ENCODE peak calls at places on chromosomes 6 and 20, in eight cellular contexts. T, J, W, A, F, B, E and R are unnamed samples.
A peak's percentile ranks its signal among the peaks of the same experiment; 100 is the strongest.

GRCh38 chr20:41854765-41855164 is 236.6 kb upstream of the CHD6 start:
- DNase-seq in A (no peak), E (no peak), B (no peak), J (no peak), F (no peak), W (no peak), T (no peak), R (no peak)

GRCh38 chr6:10800810-10801209 is 37.5 kb downstream of the MAK start:
- DNase-seq in E (peak; percentile 5), B (no peak), T (no peak), F (peak; percentile 60), A (no peak), J (peak; percentile 6), W (no peak), R (no peak)

GRCh38 chr6:135880066-135880972 is 28.8 kb downstream of the PDE7B start:
- DNase-seq in F (peak; percentile 76), E (peak; percentile 59), J (peak; percentile 59), T (no peak), W (peak; percentile 49), B (no peak), A (no peak), R (peak; percentile 77)

GRCh38 chr6:116370328-116370716 is 425 bp upstream of the DSE start:
- DNase-seq in E (no peak), A (no peak), W (no peak), J (no peak), B (no peak), F (no peak), T (no peak), R (no peak)

GRCh38 chr6:127186889-127187288 is 68.4 kb downstream of the RSPO3 start:
- DNase-seq in J (peak; percentile 22), F (no peak), E (no peak), A (peak; percentile 92), T (peak; percentile 71), B (peak; percentile 28), W (peak; percentile 33), R (peak; percentile 58)

GRCh38 chr6:71190809-71191208 is 97.8 kb upstream of the OGFRL1 start:
- DNase-seq in J (peak; percentile 66), B (no peak), T (no peak), E (no peak), W (no peak), A (no peak), F (peak; percentile 52), R (peak; percentile 12)

GRCh38 chr20:23114018-23114417 is 27.9 kb upstream of the CD93 start:
- DNase-seq in F (no peak), J (peak; percentile 47), T (no peak), W (no peak), A (no peak), E (no peak), B (no peak), R (no peak)

GRCh38 chr6:117840541-117840983 is 66.5 kb upstream of the SLC35F1 start:
- DNase-seq in T (no peak), W (peak; percentile 31), A (peak; percentile 61), J (peak; percentile 39), E (no peak), F (peak; percentile 36), B (peak; percentile 52), R (peak; percentile 54)

GRCh38 chr6:22313796-22314195 is 17.0 kb upstream of the PRL start:
- DNase-seq in E (no peak), A (no peak), J (no peak), T (no peak), W (no peak), F (no peak), B (no peak), R (peak; percentile 37)

GRCh38 chr6:166774770-166775169 is 147.7 kb upstream of the RPS6KA2 start:
- DNase-seq in J (no peak), A (no peak), T (no peak), B (no peak), W (no peak), E (no peak), F (no peak), R (no peak)

GRCh38 chr6:166777096-166777630 is 150.1 kb upstream of the RPS6KA2 start:
- DNase-seq in B (no peak), W (no peak), J (no peak), F (no peak), E (no peak), A (no peak), T (no peak), R (no peak)

GRCh38 chr6:166775180-166775922 is 148.3 kb upstream of the RPS6KA2 start:
- DNase-seq in B (peak; percentile 50), J (peak; percentile 82), A (peak; percentile 80), F (peak; percentile 75), W (peak; percentile 83), T (peak; percentile 65), E (peak; percentile 28), R (peak; percentile 86)

GRCh38 chr6:166776571-166776970 is 149.5 kb upstream of the RPS6KA2 start:
- DNase-seq in E (no peak), F (no peak), T (no peak), A (no peak), B (no peak), W (no peak), J (no peak), R (no peak)

GRCh38 chr6:166775923-166776220 is 148.8 kb upstream of the RPS6KA2 start:
- DNase-seq in F (no peak), J (no peak), A (no peak), E (no peak), T (no peak), W (no peak), B (no peak), R (no peak)
- TF ChIP-seq CTCF in F (no peak), J (no peak), A (no peak), E (no peak), T (no peak), W (no peak), B (no peak), R (no peak)

DNA sequence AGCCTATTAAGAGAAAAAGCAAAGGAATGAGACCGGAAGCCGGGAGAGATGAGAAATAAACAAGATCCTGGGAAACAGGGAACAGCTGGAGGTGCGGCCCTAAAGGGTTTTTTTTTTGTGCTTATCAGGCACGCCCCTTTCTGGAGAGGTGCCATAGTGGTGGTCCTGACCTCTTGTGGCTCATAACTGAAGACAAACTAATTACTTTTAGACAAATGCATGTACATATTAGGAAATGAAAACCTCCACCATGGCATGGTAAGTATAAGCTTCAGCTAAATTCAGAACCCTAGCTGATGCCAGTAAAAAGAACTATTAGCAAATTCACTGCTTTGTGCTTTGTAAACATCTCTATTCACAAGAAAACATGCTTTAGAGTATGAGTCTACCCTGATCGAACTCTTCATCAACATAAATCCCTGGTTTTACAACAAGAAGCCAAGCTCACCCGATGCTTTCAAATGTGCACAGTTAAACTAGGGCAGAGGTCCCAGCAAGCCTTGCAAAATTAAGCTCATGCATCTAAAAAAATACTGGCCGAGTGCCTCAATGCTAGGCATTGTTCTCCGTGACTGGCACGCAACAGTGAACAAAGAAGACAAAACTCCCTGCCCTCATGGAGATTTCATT is 96.4 kb upstream of the MRPS10 start:
- DNase-seq in B (no peak), T (no peak), A (no peak), F (peak; percentile 86), E (no peak), J (peak; percentile 59), W (no peak), R (no peak)
- TF ChIP-seq CTCF in B (no peak), T (no peak), A (no peak), F (no peak), E (no peak), J (no peak), W (no peak), R (no peak)

GRCh38 chr6:51571168-51571567 is 516.2 kb downstream of the PKHD1 start:
- DNase-seq in J (no peak), T (no peak), F (no peak), B (no peak), E (no peak), W (no peak), A (no peak), R (no peak)

GRCh38 chr6:51568771-51569170 is 518.6 kb downstream of the PKHD1 start:
- DNase-seq in T (no peak), W (no peak), F (no peak), J (no peak), E (no peak), B (no peak), A (no peak), R (no peak)

GRCh38 chr6:51570168-51570921 is 517.1 kb downstream of the PKHD1 start:
- DNase-seq in J (no peak), B (no peak), A (no peak), W (no peak), F (no peak), T (no peak), E (no peak), R (no peak)

GRCh38 chr6:51565472-51565871 is 521.9 kb downstream of the PKHD1 start:
- DNase-seq in T (no peak), F (no peak), W (no peak), A (no peak), B (no peak), J (no peak), E (no peak), R (no peak)

GRCh38 chr6:51569594-51569993 is 517.8 kb downstream of the PKHD1 start:
- DNase-seq in A (peak; percentile 54), F (no peak), J (no peak), W (no peak), E (no peak), T (no peak), B (no peak), R (peak; percentile 9)
- TF ChIP-seq CTCF in A (peak; percentile 72), F (no peak), J (no peak), W (no peak), E (no peak), T (no peak), B (peak; percentile 21), R (peak; percentile 2)

GRCh38 chr6:39731565-39731964 is 6.4 kb upstream of the KIF6 start:
- DNase-seq in T (no peak), A (peak; percentile 61), J (no peak), W (no peak), F (no peak), E (no peak), B (no peak), R (no peak)
- TF ChIP-seq CTCF in T (no peak), A (peak; percentile 70), J (no peak), W (no peak), F (no peak), E (no peak), B (no peak), R (no peak)

GRCh38 chr20:52200870-52201269 is 9.3 kb upstream of the ZFP64 start:
- DNase-seq in B (no peak), F (peak; percentile 8), T (no peak), A (no peak), W (no peak), E (no peak), J (no peak), R (no peak)
- TF ChIP-seq CTCF in B (no peak), F (no peak), T (no peak), A (no peak), W (no peak), E (no peak), J (no peak), R (no peak)